ENCODE peak calls at places on chromosomes 13 and 19, in seven cellular contexts. A, Q, U, K, F, G and S are unnamed samples.

GRCh38 chr13:27774651-27775050 is 17.6 kb upstream of the GSX1 start:
- DNase-seq in A (no peak), Q (no peak), K (no peak), F (no peak), G (no peak), U (no peak), S (no peak)

GRCh38 chr19:36972594-36972993 is 56.5 kb downstream of the ZNF568 start:
- DNase-seq in G (no peak), F (peak; percentile 1), U (peak; percentile 59), K (no peak), A (no peak), Q (peak; percentile 19), S (no peak)

GRCh38 chr19:3844596-3844995 is 24.2 kb downstream of the ZFR2 start:
- DNase-seq in Q (no peak), G (no peak), A (no peak), U (no peak), K (no peak), F (no peak), S (no peak)

GRCh38 chr13:67119481-67119883 is 110.7 kb downstream of the PCDH9 start:
- DNase-seq in G (peak; percentile 62), U (no peak), K (no peak), F (no peak), Q (no peak), A (no peak), S (no peak)

GRCh38 chr19:50496189-50497029 is 14.6 kb downstream of the JOSD2 start:
- DNase-seq in G (no peak), Q (peak; percentile 88), U (peak; percentile 78), F (no peak), A (no peak), K (no peak), S (no peak)

GRCh38 chr13:34011552-34012085 is 193.7 kb downstream of the RFC3 start:
- DNase-seq in G (no peak), U (no peak), K (no peak), Q (no peak), F (no peak), A (no peak), S (no peak)

GRCh38 chr13:19601749-19602725 is 31.4 kb upstream of the MPHOSPH8 start:
- DNase-seq in A (peak; percentile 65), U (no peak), G (peak; percentile 46), F (peak; percentile 26), K (peak; percentile 48), Q (no peak), S (no peak)

GRCh38 chr19:41912899-41913475 is 15.3 kb downstream of the ERFL start:
- DNase-seq in K (no peak), A (no peak), Q (no peak), F (no peak), U (no peak), G (no peak), S (no peak)

GRCh38 chr13:102781591-102781990 is 8.0 kb upstream of the TEX30 start:
- DNase-seq in U (no peak), K (no peak), F (no peak), A (no peak), Q (no peak), G (no peak), S (no peak)

GRCh38 chr19:49473868-49474544 is at the start of gene FLT3LG:
- DNase-seq in K (peak; percentile 80), U (peak; percentile 88), F (peak; percentile 83), A (peak; percentile 92), G (peak; percentile 60), Q (peak; percentile 40), S (no peak)

GRCh38 chr19:36008336-36008978 is at the start of gene SYNE4:
- DNase-seq in U (no peak), A (no peak), K (no peak), Q (no peak), G (peak; percentile 66), F (no peak), S (no peak)

GRCh38 chr13:21289475-21289874 is 113.0 kb downstream of the MRPL57 start:
- DNase-seq in G (no peak), K (no peak), Q (no peak), U (no peak), A (no peak), F (no peak), S (no peak)

GRCh38 chr19:1000095-1000494 is at the start of gene GRIN3B:
- DNase-seq in F (peak; percentile 55), Q (no peak), G (peak; percentile 42), A (peak; percentile 77), K (peak; percentile 83), U (no peak), S (no peak)

GRCh38 chr19:53960886-53961285 is 1.9 kb upstream of the CACNG8 start:
- DNase-seq in F (no peak), A (no peak), G (no peak), Q (no peak), K (no peak), U (no peak), S (no peak)

GRCh38 chr13:73261739-73262216 is 203.0 kb downstream of the KLF5 start:
- DNase-seq in K (no peak), A (no peak), F (no peak), G (peak; percentile 38), Q (no peak), U (no peak), S (no peak)

GRCh38 chr19:8017808-8018207 is 12.4 kb upstream of the ELAVL1 start:
- DNase-seq in G (no peak), K (peak; percentile 48), U (no peak), Q (no peak), A (peak; percentile 51), F (no peak), S (no peak)

GRCh38 chr13:63107163-63107935 is 1691.7 kb upstream of the PCDH20 start:
- DNase-seq in K (no peak), F (no peak), Q (no peak), A (no peak), U (no peak), G (no peak), S (no peak)

GRCh38 chr13:76865996-76866503 is 20.2 kb downstream of the KCTD12 start:
- DNase-seq in K (no peak), G (no peak), A (no peak), Q (no peak), F (no peak), U (no peak), S (no peak)

GRCh38 chr13:106752584-106753202 is 184.8 kb upstream of the ARGLU1 start:
- DNase-seq in A (no peak), G (no peak), K (no peak), Q (no peak), F (no peak), U (no peak), S (no peak)

GRCh38 chr19:51127032-51127431 is 2.3 kb downstream of the SIGLEC9 start:
- DNase-seq in Q (no peak), A (no peak), K (no peak), F (no peak), G (no peak), U (peak; percentile 48), S (no peak)

GRCh38 chr13:35255241-35255640 is 221.2 kb downstream of the MAB21L1 start:
- DNase-seq in Q (no peak), U (no peak), G (no peak), K (no peak), A (no peak), F (no peak), S (no peak)

GRCh38 chr19:52592301-52592700 is 22.2 kb downstream of the ZNF701 start:
- DNase-seq in Q (no peak), F (no peak), K (no peak), A (no peak), G (no peak), U (no peak), S (no peak)

GRCh38 chr13:77729502-77730221 is 32.2 kb downstream of the SLAIN1 start:
- DNase-seq in K (no peak), U (no peak), Q (no peak), F (no peak), G (no peak), A (peak; percentile 33), S (peak; percentile 64)

GRCh38 chr13:76677047-76677446 is 209.2 kb downstream of the KCTD12 start:
- DNase-seq in G (no peak), A (no peak), F (no peak), U (peak; percentile 80), Q (no peak), K (no peak), S (no peak)

GRCh38 chr19:20051841-20052768 is 12.8 kb upstream of the ZNF682 start:
- DNase-seq in A (peak; percentile 69), K (no peak), F (peak; percentile 62), G (peak; percentile 97), Q (peak; percentile 95), U (peak; percentile 93), S (peak; percentile 17)

GRCh38 chr13:50521750-50522149 is 321.7 kb downstream of the DLEU7 start:
- DNase-seq in Q (no peak), K (peak; percentile 45), A (no peak), U (no peak), F (no peak), G (no peak), S (no peak)

GRCh38 chr19:1663854-1664253 is 11.4 kb upstream of the TCF3 start:
- DNase-seq in A (peak; percentile 79), Q (no peak), G (no peak), F (peak; percentile 47), U (no peak), K (no peak), S (no peak)